ENCODE peak calls at places on chromosomes 6 and 20, in eight cellular contexts. E, T, D, C, R, S, W and V are unnamed samples.

GRCh38 chr20:36607586-36608387 is 2.2 kb downstream of the RAB5IF start:
- DNase-seq in E (no peak), R (no peak), D (no peak), S (no peak), W (no peak), C (peak), T (no peak), V (no peak)

GRCh38 chr6:7156666-7157278 is 49.0 kb downstream of the RREB1 start:
- DNase-seq in D (no peak), S (no peak), R (no peak), T (peak), W (no peak), C (no peak), E (peak), V (no peak)

GRCh38 chr6:156589281-156589680 is 187.9 kb upstream of the ARID1B start:
- DNase-seq in T (peak), D (no peak), R (no peak), S (no peak), C (no peak), W (no peak), E (peak), V (no peak)

GRCh38 chr6:136563386-136564152 is 13.3 kb upstream of the MAP7 start:
- DNase-seq in T (no peak), S (no peak), D (no peak), W (no peak), C (no peak), E (no peak), R (no peak), V (no peak)

GRCh38 chr6:112155900-112156299 is 68.5 kb downstream of the FAM229B start:
- DNase-seq in D (no peak), E (no peak), R (no peak), C (no peak), T (no peak), W (no peak), S (no peak), V (no peak)

GRCh38 chr6:137571854-137572253 is 77.7 kb upstream of the OLIG3 start:
- DNase-seq in S (peak), W (no peak), D (peak), T (peak), R (peak), C (peak), E (no peak), V (peak)

GRCh38 chr6:44731485-44732095 is 344.1 kb downstream of the CDC5L start:
- DNase-seq in C (no peak), R (no peak), S (no peak), D (no peak), W (no peak), T (peak), E (no peak), V (no peak)

GRCh38 chr20:58715709-58716475 is 23.3 kb downstream of the NPEPL1 start:
- DNase-seq in E (no peak), T (no peak), R (no peak), W (no peak), D (no peak), S (no peak), C (no peak), V (no peak)

GRCh38 chr20:51725584-51726176 is 42.5 kb downstream of the ATP9A start:
- DNase-seq in R (no peak), C (no peak), E (no peak), S (no peak), T (no peak), D (no peak), W (no peak), V (peak)

GRCh38 chr20:50366270-50367103 is 143.7 kb upstream of the PTPN1 start:
- DNase-seq in C (peak), W (peak), E (no peak), T (peak), S (no peak), R (no peak), D (no peak), V (peak)

GRCh38 chr20:10649080-10649816 is 24.6 kb downstream of the JAG1 start:
- DNase-seq in W (no peak), D (no peak), S (no peak), C (no peak), T (no peak), E (no peak), R (no peak), V (no peak)

GRCh38 chr6:145587342-145587741 is 148.0 kb downstream of the EPM2A start:
- DNase-seq in E (no peak), S (no peak), T (no peak), C (no peak), D (no peak), R (no peak), W (no peak), V (no peak)